ENCODE peak calls at places on chromosomes 2 and 18, in seven cellular contexts. One of them, this sample, is unnamed.
A peak's percentile ranks its signal among the peaks of the same experiment; 100 is the strongest.

GRCh38 chr2:69791045-69791444 is 38.4 kb upstream of the GMCL1 start:
- DNase-seq in astrocyte: no peak
- DNase-seq in AG10803: peak; percentile 37
- DNase-seq in H9: no peak
- DNase-seq in IMR-90: no peak
- DNase-seq in fibroblast of lung: no peak
- DNase-seq in foreskin fibroblast: no peak
- DNase-seq in this sample: no peak

GRCh38 chr2:158965731-158966130 is 2.7 kb upstream of the TANC1 start:
- DNase-seq in astrocyte: no peak
- DNase-seq in AG10803: no peak
- DNase-seq in H9: no peak
- DNase-seq in IMR-90: no peak
- DNase-seq in fibroblast of lung: no peak
- DNase-seq in foreskin fibroblast: no peak
- DNase-seq in this sample: no peak

GRCh38 chr2:96145028-96145939 is at the start of gene DUSP2:
- DNase-seq in astrocyte: peak; percentile 59
- DNase-seq in AG10803: peak; percentile 47
- DNase-seq in H9: peak; percentile 72
- DNase-seq in IMR-90: peak; percentile 59
- DNase-seq in fibroblast of lung: peak; percentile 78
- DNase-seq in foreskin fibroblast: peak; percentile 83
- DNase-seq in this sample: peak; percentile 98

GRCh38 chr2:144426981-144427479 is 92.9 kb downstream of the ZEB2 start:
- DNase-seq in astrocyte: peak; percentile 97
- DNase-seq in AG10803: peak; percentile 65
- DNase-seq in H9: no peak
- DNase-seq in IMR-90: peak; percentile 89
- DNase-seq in fibroblast of lung: peak; percentile 97
- DNase-seq in foreskin fibroblast: peak; percentile 50
- DNase-seq in this sample: no peak

GRCh38 chr2:239758325-239758877 is 266.7 kb downstream of the NDUFA10 start:
- DNase-seq in astrocyte: peak; percentile 8
- DNase-seq in AG10803: no peak
- DNase-seq in H9: no peak
- DNase-seq in IMR-90: peak; percentile 3
- DNase-seq in fibroblast of lung: peak; percentile 5
- DNase-seq in foreskin fibroblast: no peak
- DNase-seq in this sample: no peak

GRCh38 chr2:173217106-173217840 is 137.4 kb upstream of the CDCA7 start:
- DNase-seq in astrocyte: peak; percentile 46
- DNase-seq in AG10803: no peak
- DNase-seq in H9: no peak
- DNase-seq in IMR-90: peak; percentile 28
- DNase-seq in fibroblast of lung: peak; percentile 58
- DNase-seq in foreskin fibroblast: no peak
- DNase-seq in this sample: no peak

GRCh38 chr2:227884511-227884947 is 13.1 kb downstream of the DAW1 start:
- DNase-seq in astrocyte: peak; percentile 50
- DNase-seq in AG10803: peak; percentile 70
- DNase-seq in H9: peak; percentile 93
- DNase-seq in IMR-90: peak; percentile 72
- DNase-seq in fibroblast of lung: peak; percentile 58
- DNase-seq in foreskin fibroblast: peak; percentile 82
- DNase-seq in this sample: peak; percentile 68

GRCh38 chr2:218860950-218861381 is 1.4 kb downstream of the WNT6 start:
- DNase-seq in astrocyte: peak; percentile 60
- DNase-seq in AG10803: peak; percentile 17
- DNase-seq in H9: peak; percentile 95
- DNase-seq in IMR-90: peak; percentile 37
- DNase-seq in fibroblast of lung: peak; percentile 67
- DNase-seq in foreskin fibroblast: peak; percentile 41
- DNase-seq in this sample: no peak

GRCh38 chr2:69798909-69799526 is 30.4 kb upstream of the GMCL1 start:
- DNase-seq in astrocyte: peak; percentile 93
- DNase-seq in AG10803: peak; percentile 38
- DNase-seq in H9: no peak
- DNase-seq in IMR-90: peak; percentile 84
- DNase-seq in fibroblast of lung: peak; percentile 94
- DNase-seq in foreskin fibroblast: peak; percentile 55
- DNase-seq in this sample: no peak

GRCh38 chr18:49400398-49401072 is 59.9 kb downstream of the DYM start:
- DNase-seq in astrocyte: no peak
- DNase-seq in AG10803: peak; percentile 30
- DNase-seq in H9: no peak
- DNase-seq in IMR-90: peak; percentile 48
- DNase-seq in fibroblast of lung: peak; percentile 8
- DNase-seq in foreskin fibroblast: peak; percentile 21
- DNase-seq in this sample: no peak

GRCh38 chr2:237939251-237939650 is 27.6 kb upstream of the UBE2F start:
- DNase-seq in astrocyte: no peak
- DNase-seq in AG10803: no peak
- DNase-seq in H9: no peak
- DNase-seq in IMR-90: peak; percentile 80
- DNase-seq in fibroblast of lung: no peak
- DNase-seq in foreskin fibroblast: peak; percentile 17
- DNase-seq in this sample: no peak

GRCh38 chr18:62328775-62329525 is 3.8 kb downstream of the TNFRSF11A start:
- DNase-seq in astrocyte: no peak
- DNase-seq in AG10803: no peak
- DNase-seq in H9: no peak
- DNase-seq in IMR-90: no peak
- DNase-seq in fibroblast of lung: no peak
- DNase-seq in foreskin fibroblast: no peak
- DNase-seq in this sample: no peak

GRCh38 chr2:199118701-199119241 is 339.0 kb downstream of the SATB2 start:
- DNase-seq in astrocyte: peak; percentile 10
- DNase-seq in AG10803: no peak
- DNase-seq in H9: no peak
- DNase-seq in IMR-90: no peak
- DNase-seq in fibroblast of lung: peak; percentile 14
- DNase-seq in foreskin fibroblast: no peak
- DNase-seq in this sample: no peak

GRCh38 chr2:219298759-219299371 is 10.3 kb downstream of the PTPRN start:
- DNase-seq in astrocyte: peak; percentile 17
- DNase-seq in AG10803: peak; percentile 70
- DNase-seq in H9: peak; percentile 89
- DNase-seq in IMR-90: peak; percentile 69
- DNase-seq in fibroblast of lung: peak; percentile 48
- DNase-seq in foreskin fibroblast: peak; percentile 89
- DNase-seq in this sample: peak; percentile 95

GRCh38 chr2:159202568-159203071 is 83.9 kb downstream of the WDSUB1 start:
- DNase-seq in astrocyte: peak; percentile 100
- DNase-seq in AG10803: peak; percentile 100
- DNase-seq in H9: no peak
- DNase-seq in IMR-90: peak; percentile 100
- DNase-seq in fibroblast of lung: peak; percentile 100
- DNase-seq in foreskin fibroblast: peak; percentile 98
- DNase-seq in this sample: no peak

GRCh38 chr2:210663574-210663973 is 107.2 kb downstream of the CPS1 start:
- DNase-seq in astrocyte: peak; percentile 10
- DNase-seq in AG10803: peak; percentile 28
- DNase-seq in H9: no peak
- DNase-seq in IMR-90: peak; percentile 2
- DNase-seq in fibroblast of lung: peak; percentile 20
- DNase-seq in foreskin fibroblast: peak; percentile 4
- DNase-seq in this sample: no peak
- TF ChIP-seq CTCF in astrocyte: peak; percentile 26
- TF ChIP-seq CTCF in AG10803: peak; percentile 40
- TF ChIP-seq CTCF in H9: peak; percentile 73
- TF ChIP-seq CTCF in IMR-90: peak; percentile 7
- TF ChIP-seq CTCF in fibroblast of lung: peak; percentile 33
- TF ChIP-seq CTCF in foreskin fibroblast: no peak
- TF ChIP-seq CTCF in this sample: no peak

GRCh38 chr18:76306685-76307292 is 188.3 kb downstream of the ZNF516 start:
- DNase-seq in astrocyte: no peak
- DNase-seq in AG10803: no peak
- DNase-seq in H9: no peak
- DNase-seq in IMR-90: no peak
- DNase-seq in fibroblast of lung: no peak
- DNase-seq in foreskin fibroblast: no peak
- DNase-seq in this sample: no peak
- TF ChIP-seq CTCF in astrocyte: no peak
- TF ChIP-seq CTCF in AG10803: no peak
- TF ChIP-seq CTCF in H9: peak; percentile 71
- TF ChIP-seq CTCF in IMR-90: no peak
- TF ChIP-seq CTCF in fibroblast of lung: no peak
- TF ChIP-seq CTCF in foreskin fibroblast: no peak
- TF ChIP-seq CTCF in this sample: peak; percentile 2

GRCh38 chr2:86069091-86069685 is 36.5 kb downstream of the POLR1A start:
- DNase-seq in astrocyte: peak; percentile 58
- DNase-seq in AG10803: no peak
- DNase-seq in H9: no peak
- DNase-seq in IMR-90: no peak
- DNase-seq in fibroblast of lung: peak; percentile 67
- DNase-seq in foreskin fibroblast: no peak
- DNase-seq in this sample: no peak
- TF ChIP-seq CTCF in astrocyte: no peak
- TF ChIP-seq CTCF in AG10803: no peak
- TF ChIP-seq CTCF in H9: no peak
- TF ChIP-seq CTCF in IMR-90: no peak
- TF ChIP-seq CTCF in fibroblast of lung: no peak
- TF ChIP-seq CTCF in foreskin fibroblast: no peak
- TF ChIP-seq CTCF in this sample: no peak

DNA sequence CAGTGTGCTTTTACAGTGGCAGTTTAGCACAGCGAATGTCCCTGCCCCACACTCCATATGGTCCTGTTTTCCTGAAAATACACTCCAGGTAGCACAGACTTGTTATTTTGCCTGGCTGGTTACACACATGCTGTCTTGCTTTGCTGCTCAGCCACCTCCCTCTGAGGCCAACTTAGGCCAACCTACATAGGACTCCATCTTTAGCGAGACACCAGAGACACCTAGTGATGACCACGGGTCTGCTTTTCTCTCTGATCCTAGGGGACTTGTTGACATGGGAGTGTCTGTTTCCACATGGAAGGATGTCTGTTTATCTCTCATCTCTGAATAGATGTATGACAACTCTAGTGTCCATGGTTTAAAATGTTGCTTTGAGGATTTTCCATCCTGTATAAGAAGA is 43.3 kb downstream of the PLEKHB2 start:
- DNase-seq in astrocyte: no peak
- DNase-seq in AG10803: no peak
- DNase-seq in H9: no peak
- DNase-seq in IMR-90: no peak
- DNase-seq in fibroblast of lung: no peak
- DNase-seq in foreskin fibroblast: no peak
- DNase-seq in this sample: no peak
- TF ChIP-seq CTCF in astrocyte: no peak
- TF ChIP-seq CTCF in AG10803: no peak
- TF ChIP-seq CTCF in H9: no peak
- TF ChIP-seq CTCF in IMR-90: no peak
- TF ChIP-seq CTCF in fibroblast of lung: no peak
- TF ChIP-seq CTCF in foreskin fibroblast: no peak
- TF ChIP-seq CTCF in this sample: no peak

DNA sequence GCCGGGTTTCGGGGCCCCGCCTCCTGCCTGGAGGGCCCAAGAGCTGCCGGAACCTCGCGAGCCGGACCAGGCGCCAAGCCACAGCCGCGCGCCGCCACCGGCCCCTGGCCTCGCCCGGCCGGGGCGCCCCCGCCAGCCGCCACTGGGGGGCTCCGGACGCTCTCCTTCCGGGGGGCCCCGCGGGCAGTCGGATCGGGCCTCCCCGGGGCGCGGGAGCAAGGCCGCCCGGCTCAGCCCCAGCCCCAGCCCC is 17.4 kb upstream of the HAAO start:
- DNase-seq in astrocyte: peak; percentile 67
- DNase-seq in AG10803: peak; percentile 83
- DNase-seq in H9: peak; percentile 81
- DNase-seq in IMR-90: peak; percentile 77
- DNase-seq in fibroblast of lung: peak; percentile 79
- DNase-seq in foreskin fibroblast: peak; percentile 94
- DNase-seq in this sample: no peak
- TF ChIP-seq CTCF in astrocyte: no peak
- TF ChIP-seq CTCF in AG10803: no peak
- TF ChIP-seq CTCF in H9: no peak
- TF ChIP-seq CTCF in IMR-90: peak; percentile 44
- TF ChIP-seq CTCF in fibroblast of lung: no peak
- TF ChIP-seq CTCF in foreskin fibroblast: no peak
- TF ChIP-seq CTCF in this sample: peak; percentile 45